ENCODE peak calls at places on chromosomes 2 and 18, in five cellular contexts. T is mesendoderm, F is fibroblast of the aortic adventitia, I is adipocyte, P is cardiac muscle cell. G is an unnamed sample.

GRCh38 chr2:26527726-26528125 is 49.8 kb upstream of the OTOF start:
- DNase-seq in T (no peak), F (no peak), I (no peak), P (no peak), G (no peak)

GRCh38 chr18:36539674-36540073 is 242.2 kb downstream of the FHOD3 start:
- DNase-seq in T (no peak), F (peak; percentile 12), I (peak; percentile 13), P (peak; percentile 59), G (peak; percentile 58)

GRCh38 chr18:2979027-2979570 is 33.8 kb downstream of the LPIN2 start:
- DNase-seq in T (no peak), F (peak; percentile 82), I (no peak), P (no peak), G (peak; percentile 72)

GRCh38 chr2:79935771-79936657 is 368.5 kb downstream of the LRRTM1 start:
- DNase-seq in T (peak; percentile 91), F (peak; percentile 68), I (peak; percentile 92), P (peak; percentile 72), G (peak; percentile 75)

GRCh38 chr2:203484266-203485112 is 50.6 kb downstream of the RAPH1 start:
- DNase-seq in T (peak; percentile 71), F (peak; percentile 55), I (peak; percentile 42), P (peak; percentile 34), G (peak; percentile 45)

GRCh38 chr18:35501369-35501768 is 3.6 kb upstream of the INO80C start:
- DNase-seq in T (no peak), F (no peak), I (no peak), P (no peak), G (no peak)

GRCh38 chr2:11697103-11697871 is 27.3 kb upstream of the NTSR2 start:
- DNase-seq in T (no peak), F (peak; percentile 77), I (peak; percentile 51), P (peak; percentile 56), G (peak; percentile 72)

GRCh38 chr2:236972491-236973379 is 113.0 kb upstream of the COPS8 start:
- DNase-seq in T (peak; percentile 67), F (peak; percentile 91), I (peak; percentile 89), P (peak; percentile 27), G (peak; percentile 86)

GRCh38 chr2:200677721-200678532 is 92.1 kb downstream of the AOX1 start:
- DNase-seq in T (no peak), F (peak; percentile 89), I (peak; percentile 89), P (no peak), G (peak; percentile 86)

GRCh38 chr2:45396671-45397070 is 214.4 kb downstream of the SRBD1 start:
- DNase-seq in T (no peak), F (no peak), I (peak; percentile 34), P (no peak), G (no peak)

GRCh38 chr2:182784058-182784706 is 68.1 kb downstream of the DNAJC10 start:
- DNase-seq in T (no peak), F (no peak), I (no peak), P (no peak), G (no peak)

GRCh38 chr2:105338020-105338385 is 663 bp downstream of the C2orf49 start:
- DNase-seq in T (no peak), F (no peak), I (no peak), P (no peak), G (no peak)

GRCh38 chr2:8004250-8004681 is 677.6 kb upstream of the ID2 start:
- DNase-seq in T (peak; percentile 28), F (peak; percentile 98), I (peak; percentile 95), P (no peak), G (peak; percentile 91)
- H3K4me3 ChIP-seq in T (no peak overlapping the region), F (no peak overlapping the region), I (peak overlapping the region; percentile 72), P (no peak overlapping the region), G (peak overlapping the region; percentile 21)

GRCh38 chr2:27960237-27960912 is 69.8 kb downstream of the BABAM2 start:
- DNase-seq in T (no peak), F (peak; percentile 95), I (peak; percentile 86), P (no peak), G (peak; percentile 95)

GRCh38 chr2:27958711-27959378 is 68.3 kb downstream of the BABAM2 start:
- DNase-seq in T (no peak), F (peak; percentile 28), I (no peak), P (no peak), G (no peak)

GRCh38 chr2:27961997-27962396 is 71.5 kb downstream of the BABAM2 start:
- DNase-seq in T (no peak), F (peak; percentile 46), I (peak; percentile 62), P (no peak), G (peak; percentile 44)

GRCh38 chr2:27956895-27957294 is 66.4 kb downstream of the BABAM2 start:
- DNase-seq in T (no peak), F (peak; percentile 79), I (peak; percentile 85), P (no peak), G (peak; percentile 86)

GRCh38 chr2:27959496-27959895 is 69.0 kb downstream of the BABAM2 start:
- DNase-seq in T (no peak), F (peak; percentile 64), I (peak; percentile 68), P (no peak), G (peak; percentile 63)
- H3K4me3 ChIP-seq in T (no peak overlapping the region), F (no peak overlapping the region), I (peak overlapping the region; percentile 63), P (no peak overlapping the region), G (no peak overlapping the region)

GRCh38 chr18:46037512-46038305 is 34.4 kb downstream of the PSTPIP2 start:
- DNase-seq in T (no peak), F (no peak), I (no peak), P (no peak), G (no peak)
- H3K4me3 ChIP-seq in T (no peak overlapping the region), F (no peak overlapping the region), I (no peak overlapping the region), P (no peak overlapping the region), G (no peak overlapping the region)

DNA sequence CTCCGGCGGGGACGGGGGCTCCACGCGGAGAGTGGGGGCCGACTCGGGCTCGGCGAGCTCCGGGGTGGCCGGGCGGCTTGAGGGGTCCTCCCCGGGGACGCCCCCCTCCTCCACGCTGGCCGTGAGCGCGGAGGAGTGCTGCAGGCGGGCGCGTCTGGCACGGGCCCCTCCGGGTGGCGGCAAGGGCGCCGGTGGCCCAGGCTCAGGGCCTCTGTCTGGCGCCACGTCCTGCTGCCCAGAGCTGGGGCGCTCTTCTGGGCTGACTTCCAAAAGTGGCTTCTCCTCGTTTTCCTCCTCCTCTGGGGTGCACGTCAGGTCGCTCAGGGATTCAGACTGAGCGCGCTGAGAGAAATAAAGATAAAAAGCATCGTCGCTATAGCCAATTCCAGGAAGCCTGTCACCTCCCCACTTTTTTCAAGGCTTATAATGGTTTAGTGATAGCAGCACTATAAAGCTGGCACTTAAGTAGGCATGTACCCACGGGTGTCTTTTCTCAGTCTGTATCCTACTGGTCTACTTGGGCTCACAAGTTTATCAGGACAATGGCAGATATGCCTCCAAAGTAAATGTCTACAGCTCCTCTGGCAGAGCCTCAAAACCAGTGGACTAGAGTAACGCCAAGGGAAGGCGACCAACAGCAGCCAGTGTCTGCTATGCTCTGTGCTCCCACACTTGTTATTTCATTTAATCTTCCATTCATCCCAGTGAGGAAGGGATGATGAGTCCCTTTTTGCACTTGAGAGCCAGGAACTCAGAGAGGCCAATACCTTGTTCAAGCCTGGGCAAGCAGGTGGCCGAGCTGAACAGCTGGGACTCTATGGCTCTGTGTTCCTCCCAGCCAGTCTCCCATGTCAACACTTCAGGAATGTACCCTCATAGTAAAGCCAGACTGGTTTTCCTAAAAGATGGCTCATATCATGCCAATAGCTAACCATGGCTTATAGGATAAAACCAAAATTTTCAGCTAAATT is 92.5 kb upstream of the MGAT4A start:
- DNase-seq in T (no peak), F (no peak), I (no peak), P (no peak), G (no peak)
- H3K4me3 ChIP-seq in T (no peak overlapping the region), F (no peak overlapping the region), I (peak overlapping the region; percentile 27), P (peak overlapping the region; percentile 23), G (no peak overlapping the region)

DNA sequence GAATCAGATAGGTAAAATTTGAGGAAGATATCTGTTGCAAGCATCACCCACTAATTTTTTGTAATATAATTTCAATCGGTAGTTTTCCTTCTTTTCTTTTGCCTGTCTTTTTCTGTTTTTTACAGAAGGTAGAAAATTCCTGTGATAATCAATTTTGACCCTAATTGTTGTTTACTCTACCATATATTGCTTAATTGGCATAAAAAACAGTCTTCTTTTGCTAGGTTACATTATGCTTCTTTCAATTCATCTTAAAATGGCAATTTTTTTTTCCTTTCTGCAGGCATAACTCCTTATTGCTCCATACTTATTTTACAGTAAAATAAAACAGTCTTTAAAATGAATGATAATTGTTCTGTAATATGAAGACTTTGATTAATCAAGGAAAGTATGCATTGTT is 286.2 kb upstream of the LRP1B start:
- DNase-seq in T (no peak), F (no peak), I (no peak), P (no peak), G (no peak)
- H3K4me3 ChIP-seq in T (no peak overlapping the region), F (no peak overlapping the region), I (no peak overlapping the region), P (no peak overlapping the region), G (no peak overlapping the region)

G was measured in AG10803.